ENCODE peak calls at places on chromosomes 16 and 17, in four cellular contexts. G is heart right ventricle, C is GM23338, X is fibroblast of villous mesenchyme. I is an unnamed sample.

GRCh38 chr17:266701-267656 is 85.5 kb upstream of the DOC2B start:
- DNase-seq in X (no peak), G (peak), C (no peak), I (peak)

GRCh38 chr16:51938861-51939260 is 608.1 kb downstream of the TOX3 start:
- DNase-seq in G (no peak), C (no peak), X (peak), I (no peak)

GRCh38 chr17:82933006-82933310 is 93.1 kb upstream of the ZNF750 start:
- DNase-seq in X (no peak), C (no peak), G (no peak), I (no peak)

GRCh38 chr16:15775209-15775608 is 81.6 kb downstream of the MYH11 start:
- DNase-seq in G (no peak), X (peak), C (peak), I (peak)

GRCh38 chr17:78781339-78782304 is at the start of gene CYTH1:
- DNase-seq in C (peak), X (peak), G (no peak), I (peak)

GRCh38 chr16:19559242-19559910 is 3.9 kb downstream of the VPS35L start:
- DNase-seq in G (peak), X (peak), C (peak), I (peak)

GRCh38 chr17:58088624-58089023 is 5.4 kb downstream of the DYNLL2 start:
- DNase-seq in G (no peak), X (no peak), C (no peak), I (no peak)

GRCh38 chr17:65703891-65704290 is 142.4 kb upstream of the AXIN2 start:
- DNase-seq in X (no peak), G (no peak), C (no peak), I (no peak)

GRCh38 chr16:77290451-77291110 is 91.4 kb downstream of the SYCE1L start:
- DNase-seq in G (no peak), C (peak), X (peak), I (peak)

GRCh38 chr16:50430076-50430475 is 61.3 kb upstream of the BRD7 start:
- DNase-seq in G (no peak), C (no peak), X (no peak), I (peak)

GRCh38 chr16:3101018-3101840 is 2.1 kb upstream of the ZSCAN10 start:
- DNase-seq in C (peak), G (no peak), X (peak), I (no peak)

GRCh38 chr16:20740007-20740883 is 1.4 kb downstream of the THUMPD1 start:
- DNase-seq in X (no peak), C (peak), G (no peak), I (peak)

GRCh38 chr16:84718-85452 is 6.9 kb downstream of the MPG start:
- DNase-seq in C (no peak), G (peak), X (peak), I (peak)

GRCh38 chr17:46000757-46001156 is 1.7 kb downstream of the STH start:
- DNase-seq in C (no peak), X (no peak), G (no peak), I (no peak)

GRCh38 chr16:52069866-52070265 is 477.1 kb downstream of the TOX3 start:
- DNase-seq in X (peak), G (no peak), C (peak), I (no peak)

GRCh38 chr16:29848420-29849297 is 14.4 kb downstream of the CDIPT start:
- DNase-seq in G (peak), X (peak), C (peak), I (peak)

GRCh38 chr17:76998839-76999238 is 130.6 kb downstream of the MGAT5B start:
- DNase-seq in X (no peak), C (no peak), G (no peak), I (no peak)

GRCh38 chr17:36948717-36949460 is at the start of gene AATF:
- DNase-seq in C (peak), X (peak), G (peak), I (peak)

GRCh38 chr17:7729841-7730240 is 12.3 kb downstream of the DNAH2 start:
- DNase-seq in C (no peak), G (no peak), X (no peak), I (no peak)

GRCh38 chr16:50012182-50012581 is 12.8 kb upstream of the CNEP1R1 start:
- DNase-seq in G (no peak), C (no peak), X (no peak), I (no peak)

GRCh38 chr17:14557482-14557881 is 256.6 kb downstream of the HS3ST3B1 start:
- DNase-seq in G (no peak), C (no peak), X (no peak), I (no peak)

GRCh38 chr17:57589151-57590034 is 155.7 kb downstream of the CCDC182 start:
- DNase-seq in C (no peak), G (no peak), X (no peak), I (peak)

GRCh38 chr16:10120953-10121352 is 61.3 kb downstream of the GRIN2A start:
- DNase-seq in G (no peak), C (no peak), X (no peak), I (no peak)

GRCh38 chr17:28206292-28206691 is 112.7 kb upstream of the TMEM97 start:
- DNase-seq in C (no peak), X (no peak), G (no peak), I (no peak)

GRCh38 chr16:19914877-19915276 is 30.2 kb upstream of the GPRC5B start:
- DNase-seq in C (no peak), X (no peak), G (no peak), I (no peak)

GRCh38 chr16:69619514-69619913 is 53.7 kb downstream of the NFAT5 start:
- DNase-seq in G (no peak), X (peak), C (no peak), I (no peak)

GRCh38 chr17:19742495-19742894 is 5.6 kb downstream of the ALDH3A1 start:
- DNase-seq in C (no peak), G (no peak), X (no peak), I (no peak)

GRCh38 chr17:71330099-71330375 is 790.8 kb upstream of the SOX9 start:
- DNase-seq in G (no peak), C (no peak), X (no peak), I (peak)

GRCh38 chr17:81379523-81379942 is 15.7 kb upstream of the BAHCC1 start:
- DNase-seq in G (no peak), C (no peak), X (no peak), I (no peak)

GRCh38 chr16:24208710-24209109 is 47.4 kb upstream of the CACNG3 start:
- DNase-seq in X (no peak), G (peak), C (peak), I (no peak)

GRCh38 chr17:74520790-74521480 is 10.3 kb downstream of the CD300LB start:
- DNase-seq in G (peak), X (no peak), C (no peak), I (no peak)

GRCh38 chr16:87956771-87957279 is 5.6 kb downstream of the BANP start:
- DNase-seq in X (peak), G (no peak), C (peak), I (peak)

GRCh38 chr17:34556951-34557350 is 22.4 kb upstream of the TMEM132E start:
- DNase-seq in X (no peak), G (no peak), C (no peak), I (no peak)

DNA sequence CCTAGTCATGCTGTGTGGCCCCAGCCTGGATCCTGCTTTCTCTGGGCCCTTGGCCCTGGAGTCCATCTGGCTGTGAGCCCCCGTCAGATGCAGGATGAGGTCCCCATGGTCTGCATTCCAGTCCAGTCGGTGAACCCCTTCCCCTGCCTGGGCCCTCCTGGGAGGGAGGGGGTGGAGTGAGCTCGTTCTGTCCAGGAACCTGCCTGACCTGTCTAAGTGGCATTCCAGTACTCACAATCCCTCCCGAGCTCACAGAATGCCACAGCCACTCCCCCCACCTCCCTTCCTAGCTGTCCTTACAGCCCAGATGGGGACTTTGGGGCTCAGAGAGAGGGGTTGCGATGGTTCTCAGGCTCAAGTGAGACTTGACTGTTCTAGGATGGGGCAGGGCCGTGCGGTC is 15.5 kb downstream of the SPNS2 start:
- DNase-seq in X (no peak), G (no peak), C (peak), I (no peak)
- H3K4me3 ChIP-seq in X (no peak), G (no peak), C (no peak), I (no peak)

GRCh38 chr17:47719411-47720152 is 13.5 kb upstream of the TBX21 start:
- DNase-seq in G (no peak), C (no peak), X (peak), I (peak)

GRCh38 chr17:47718634-47719405 is 14.2 kb upstream of the TBX21 start:
- DNase-seq in G (no peak), X (no peak), C (no peak), I (no peak)

GRCh38 chr17:47721725-47722124 is 11.3 kb upstream of the TBX21 start:
- DNase-seq in G (no peak), C (no peak), X (no peak), I (no peak)

GRCh38 chr17:47720196-47720595 is 12.8 kb upstream of the TBX21 start:
- DNase-seq in G (no peak), X (no peak), C (no peak), I (no peak)

GRCh38 chr17:47720754-47721533 is 12.1 kb upstream of the TBX21 start:
- DNase-seq in G (no peak), C (peak), X (no peak), I (no peak)
- TF ChIP-seq CTCF in G (no peak), C (peak), X (no peak), I (no peak)

GRCh38 chr16:72073831-72074230 is 10.8 kb downstream of the HPR start:
- DNase-seq in X (no peak), G (peak), C (no peak), I (peak)
- H3K4me3 ChIP-seq in X (no peak), G (no peak), C (no peak), I (no peak)

GRCh38 chr16:78553268-78554044 is 454.0 kb downstream of the WWOX start:
- DNase-seq in X (no peak), C (peak), G (no peak), I (no peak)
- TF ChIP-seq CTCF in X (no peak), C (peak), G (no peak), I (no peak)

GRCh38 chr17:68760141-68760475 is 158.9 kb upstream of the FAM20A start:
- DNase-seq in G (no peak), C (no peak), X (no peak), I (no peak)

GRCh38 chr17:68763551-68763950 is 162.4 kb upstream of the FAM20A start:
- DNase-seq in X (no peak), C (no peak), G (no peak), I (peak)

GRCh38 chr17:68762911-68763310 is 161.7 kb upstream of the FAM20A start:
- DNase-seq in X (no peak), C (no peak), G (no peak), I (no peak)

GRCh38 chr17:68759002-68759342 is 157.8 kb upstream of the FAM20A start:
- DNase-seq in X (no peak), G (no peak), C (no peak), I (no peak)

DNA sequence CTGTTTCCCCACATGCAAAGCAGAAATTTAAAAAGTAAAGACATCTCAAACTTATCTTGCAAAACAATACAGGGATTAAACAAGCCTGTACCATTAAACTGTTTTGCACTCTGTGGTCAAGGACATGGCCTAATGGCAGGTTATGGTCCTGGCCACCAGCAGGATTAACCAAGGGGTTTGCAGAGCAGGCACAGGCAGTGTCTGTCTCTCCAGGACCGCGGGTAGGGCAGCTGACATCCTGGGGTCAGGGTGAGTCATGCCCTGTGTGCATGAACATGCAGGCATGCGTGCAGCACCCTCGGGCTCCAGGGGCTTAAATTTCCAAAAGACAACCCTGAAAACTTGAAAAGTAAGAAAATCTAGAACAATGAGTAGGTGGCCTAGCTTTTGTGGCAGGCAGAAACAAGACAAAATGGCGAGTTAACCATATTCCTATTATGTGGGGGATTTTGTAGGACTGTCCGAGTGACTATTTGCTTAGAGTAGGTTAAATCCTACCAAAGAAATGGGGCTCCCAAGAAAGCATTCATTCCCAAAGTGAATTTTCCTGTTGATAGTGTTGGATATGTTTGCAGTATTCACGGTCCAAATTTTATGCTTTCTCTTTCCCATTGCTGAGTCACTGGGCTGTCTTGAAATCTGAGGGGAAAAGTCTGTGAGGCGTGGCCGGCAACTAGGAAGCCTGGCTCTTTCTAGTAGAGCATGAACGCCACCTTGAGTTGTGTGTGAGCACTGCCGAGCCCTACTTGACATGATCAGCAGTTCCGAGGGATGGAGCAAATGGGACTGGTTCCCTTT is 158.4 kb upstream of the FAM20A start:
- DNase-seq in C (peak), G (peak), X (peak), I (peak)
- H3K4me3 ChIP-seq in C (no peak), G (no peak), X (peak), I (peak)

DNA sequence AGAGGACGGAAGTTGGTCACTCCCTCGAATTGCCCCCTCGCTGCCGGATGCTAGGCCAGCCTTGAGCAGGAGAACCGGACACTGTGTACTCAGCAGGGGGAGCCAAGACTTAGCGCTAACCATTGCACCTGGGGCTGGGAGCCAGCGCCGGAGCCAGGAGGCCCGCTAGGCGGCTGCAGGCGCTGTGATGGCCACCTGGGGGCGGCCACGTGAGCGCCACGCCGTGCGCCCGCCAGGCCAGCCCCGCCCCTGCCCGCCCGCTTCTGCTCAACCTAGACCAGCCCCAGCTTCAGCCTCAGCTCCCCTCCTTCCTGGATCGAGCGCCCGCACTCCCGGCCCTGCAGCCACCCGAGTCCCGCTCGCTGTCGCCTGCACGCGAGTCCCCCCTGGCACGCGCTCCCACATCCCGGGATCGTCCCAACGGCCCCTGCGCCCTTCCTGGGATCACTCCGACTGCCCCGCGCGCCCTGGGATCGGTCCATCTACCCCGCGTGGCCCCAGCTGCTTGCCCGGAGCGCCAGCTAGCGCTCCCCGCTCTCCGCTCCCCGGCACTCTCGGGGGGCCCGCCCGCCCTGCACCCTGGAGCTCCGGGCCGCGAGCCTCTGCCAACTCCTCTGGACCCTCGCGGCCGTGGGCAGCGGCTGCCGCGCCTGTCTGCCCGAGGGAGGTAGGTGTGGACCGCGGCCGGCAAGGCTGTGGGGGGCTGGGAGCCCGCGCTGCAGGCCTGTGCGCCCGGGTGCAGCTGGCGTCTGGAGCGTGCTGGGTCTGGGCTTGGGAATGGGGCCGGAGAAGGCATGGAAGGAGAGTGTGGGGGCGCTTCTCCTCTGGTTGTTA is at the start of gene EEF2K:
- DNase-seq in X (peak), C (peak), G (peak), I (peak)
- TF ChIP-seq CTCF in X (peak), C (peak), G (peak), I (peak)